ENCODE peak calls at places on chromosomes 5 and 9, in ten cellular contexts. J is HTR-8/SVneo, M is RKO, R is non-pigmented ciliary epithelial cell, W is Ammon's horn, Z is EH, C is tibial nerve, I is Calu3, K is T-helper 9 cell, V is G401. X is an unnamed sample.

GRCh38 chr5:39713224-39713911 is 288.6 kb upstream of the DAB2 start:
- DNase-seq in J (no peak), M (no peak), R (no peak), W (no peak), Z (peak), C (no peak), I (no peak), K (no peak), V (no peak), X (no peak)

GRCh38 chr5:115375922-115376321 is 79.5 kb upstream of the CCDC112 start:
- DNase-seq in J (no peak), M (no peak), R (no peak), W (no peak), Z (no peak), C (no peak), I (peak), K (no peak), V (peak), X (peak)

GRCh38 chr9:135562235-135562745 is 734 bp downstream of the PAEP start:
- DNase-seq in J (no peak), M (no peak), R (no peak), W (no peak), Z (no peak), C (no peak), I (no peak), K (no peak), V (no peak), X (no peak)

GRCh38 chr5:160699301-160699700 is 152.7 kb downstream of the ATP10B start:
- DNase-seq in J (no peak), M (no peak), R (no peak), W (no peak), Z (no peak), C (no peak), I (peak), K (no peak), V (no peak), X (no peak)

GRCh38 chr5:168296687-168297086 is 5.2 kb downstream of the WWC1 start:
- DNase-seq in J (no peak), M (no peak), R (no peak), W (no peak), Z (no peak), C (no peak), I (no peak), K (no peak), V (no peak), X (no peak)

GRCh38 chr5:1367149-1367548 is 22.2 kb upstream of the CLPTM1L start:
- DNase-seq in J (no peak), M (no peak), R (no peak), W (no peak), Z (no peak), C (no peak), I (no peak), K (no peak), V (no peak), X (no peak)

GRCh38 chr9:114288233-114289051 is 34.5 kb upstream of the ORM1 start:
- DNase-seq in J (peak), M (no peak), R (no peak), W (no peak), Z (peak), C (peak), I (no peak), K (no peak), V (no peak), X (peak)

GRCh38 chr5:2187687-2188086 is 305.0 kb upstream of the IRX4 start:
- DNase-seq in J (no peak), M (no peak), R (no peak), W (no peak), Z (no peak), C (no peak), I (no peak), K (no peak), V (no peak), X (no peak)

GRCh38 chr5:9564752-9565151 is 18.9 kb upstream of the SEMA5A start:
- DNase-seq in J (no peak), M (no peak), R (no peak), W (no peak), Z (no peak), C (no peak), I (no peak), K (no peak), V (no peak), X (no peak)

GRCh38 chr5:52801329-52801728 is 13.6 kb downstream of the ITGA1 start:
- DNase-seq in J (no peak), M (peak), R (no peak), W (peak), Z (peak), C (no peak), I (no peak), K (no peak), V (peak), X (peak)

GRCh38 chr5:140351609-140352334 is 5.4 kb upstream of the HBEGF start:
- DNase-seq in J (peak), M (peak), R (no peak), W (peak), Z (peak), C (no peak), I (peak), K (peak), V (peak), X (peak)

GRCh38 chr5:84411832-84412605 is 27.3 kb upstream of the EDIL3 start:
- DNase-seq in J (no peak), M (no peak), R (no peak), W (peak), Z (no peak), C (no peak), I (no peak), K (no peak), V (no peak), X (peak)

X was measured in fibroblast of lung.